ENCODE peak calls at places on chromosome 11, in seven cellular contexts. E, N, R, J, W, Q and X are unnamed samples.

GRCh38 chr11:77882396-77882795 is 61.5 kb downstream of the AAMDC start:
- DNase-seq in E (no peak), N (no peak), R (no peak), J (no peak), W (no peak), Q (no peak), X (no peak)

GRCh38 chr11:14189874-14190273 is 169.1 kb downstream of the RRAS2 start:
- DNase-seq in E (no peak), N (no peak), R (no peak), J (peak), W (no peak), Q (peak), X (peak)

GRCh38 chr11:120236169-120237107 is 3.5 kb upstream of the POU2F3 start:
- DNase-seq in E (no peak), N (no peak), R (no peak), J (no peak), W (peak), Q (no peak), X (no peak)

GRCh38 chr11:120589376-120589775 is 77.8 kb downstream of the GRIK4 start:
- DNase-seq in E (no peak), N (no peak), R (peak), J (no peak), W (no peak), Q (no peak), X (no peak)

GRCh38 chr11:115590254-115590653 is 86.0 kb upstream of the CADM1 start:
- DNase-seq in E (no peak), N (no peak), R (no peak), J (no peak), W (no peak), Q (no peak), X (no peak)

GRCh38 chr11:11843233-11843632 is 1.5 kb downstream of the USP47 start:
- DNase-seq in E (peak), N (no peak), R (no peak), J (no peak), W (no peak), Q (no peak), X (no peak)

GRCh38 chr11:97514446-97514845 is 1124.6 kb downstream of the JRKL start:
- DNase-seq in E (no peak), N (no peak), R (no peak), J (no peak), W (no peak), Q (no peak), X (no peak)

GRCh38 chr11:19372381-19372780 is 131.6 kb upstream of the E2F8 start:
- DNase-seq in E (no peak), N (no peak), R (no peak), J (no peak), W (no peak), Q (no peak), X (no peak)

GRCh38 chr11:11022126-11022730 is 164.4 kb upstream of the ZBED5 start:
- DNase-seq in E (peak), N (no peak), R (no peak), J (no peak), W (peak), Q (no peak), X (no peak)

GRCh38 chr11:71456294-71456693 is 3.3 kb downstream of the NADSYN1 start:
- DNase-seq in E (no peak), N (no peak), R (peak), J (no peak), W (no peak), Q (no peak), X (no peak)

GRCh38 chr11:124768914-124769313 is 6.8 kb upstream of the ESAM start:
- DNase-seq in E (no peak), N (no peak), R (no peak), J (no peak), W (no peak), Q (no peak), X (no peak)
- TF ChIP-seq CTCF in E (no peak), N (no peak), R (no peak), J (no peak), W (no peak), Q (no peak), X (no peak)

DNA sequence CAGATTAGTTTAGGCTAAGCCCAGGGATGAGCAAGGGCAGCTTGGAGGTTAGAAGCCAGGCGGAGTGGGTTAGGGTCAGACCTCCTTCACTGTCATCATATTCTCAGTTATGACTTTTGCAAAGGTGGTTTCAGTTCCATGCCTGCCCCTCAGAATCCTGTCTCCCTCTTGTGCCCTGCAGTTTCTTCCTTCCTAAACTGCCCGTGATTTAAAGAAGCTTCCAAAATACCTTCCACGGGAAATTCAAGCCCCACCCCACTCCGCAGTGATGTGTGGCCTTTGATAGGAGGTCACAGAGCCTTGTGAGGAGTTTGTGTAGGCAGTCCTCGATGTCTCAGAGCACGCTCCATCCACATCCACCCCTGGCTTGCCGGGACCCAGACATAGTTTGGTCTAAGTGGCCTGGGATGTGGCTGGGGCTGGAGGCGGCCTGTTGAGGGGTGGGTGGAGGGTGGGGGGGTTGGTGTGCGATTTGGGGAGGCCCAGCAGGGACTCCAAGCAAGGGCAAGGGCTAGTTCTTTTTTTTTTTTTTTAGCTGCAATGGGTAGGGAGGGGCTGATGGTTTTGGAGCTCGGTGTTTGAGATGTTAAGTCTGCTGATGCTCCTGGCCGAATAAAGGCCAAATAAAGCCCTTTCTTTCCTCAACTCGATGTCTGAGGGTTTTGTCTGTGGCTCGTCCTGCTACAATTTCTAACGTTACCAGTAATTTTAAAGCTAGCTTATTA is 1.6 kb upstream of the IFITM1 start:
- DNase-seq in E (no peak), N (no peak), R (peak), J (no peak), W (no peak), Q (peak), X (no peak)
- H3K4me3 ChIP-seq in E (no peak), N (peak), R (no peak), J (peak), W (no peak), Q (peak), X (no peak)

DNA sequence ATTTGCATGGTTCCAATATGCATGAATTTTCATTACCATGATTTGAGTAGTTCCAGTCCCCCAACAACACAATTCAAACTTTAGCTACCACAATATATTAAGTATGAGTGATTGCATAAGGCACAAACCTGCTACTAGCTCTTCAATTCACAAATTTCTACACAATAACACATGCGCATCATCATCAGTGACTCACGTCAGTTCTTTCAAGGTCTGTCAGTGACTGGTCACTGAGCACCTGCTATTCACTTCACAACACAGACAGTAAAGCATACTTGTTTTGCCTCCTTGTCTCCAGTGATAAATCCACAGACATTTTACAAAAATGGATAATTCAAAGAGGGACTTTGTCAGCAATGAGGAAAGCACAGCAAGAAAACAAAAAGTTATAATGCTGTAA is 435.1 kb upstream of the CCDC90B start:
- DNase-seq in E (no peak), N (no peak), R (no peak), J (no peak), W (peak), Q (no peak), X (no peak)
- H3K27ac ChIP-seq in E (no peak), N (no peak), R (no peak), J (no peak), W (peak), Q (no peak), X (no peak)

GRCh38 chr11:133064152-133064877 is 468.0 kb downstream of the OPCML start:
- DNase-seq in E (peak), N (no peak), R (peak), J (no peak), W (peak), Q (peak), X (peak)
- TF ChIP-seq CTCF in E (no peak), N (peak), R (peak), J (no peak), W (peak), Q (peak), X (peak)

DNA sequence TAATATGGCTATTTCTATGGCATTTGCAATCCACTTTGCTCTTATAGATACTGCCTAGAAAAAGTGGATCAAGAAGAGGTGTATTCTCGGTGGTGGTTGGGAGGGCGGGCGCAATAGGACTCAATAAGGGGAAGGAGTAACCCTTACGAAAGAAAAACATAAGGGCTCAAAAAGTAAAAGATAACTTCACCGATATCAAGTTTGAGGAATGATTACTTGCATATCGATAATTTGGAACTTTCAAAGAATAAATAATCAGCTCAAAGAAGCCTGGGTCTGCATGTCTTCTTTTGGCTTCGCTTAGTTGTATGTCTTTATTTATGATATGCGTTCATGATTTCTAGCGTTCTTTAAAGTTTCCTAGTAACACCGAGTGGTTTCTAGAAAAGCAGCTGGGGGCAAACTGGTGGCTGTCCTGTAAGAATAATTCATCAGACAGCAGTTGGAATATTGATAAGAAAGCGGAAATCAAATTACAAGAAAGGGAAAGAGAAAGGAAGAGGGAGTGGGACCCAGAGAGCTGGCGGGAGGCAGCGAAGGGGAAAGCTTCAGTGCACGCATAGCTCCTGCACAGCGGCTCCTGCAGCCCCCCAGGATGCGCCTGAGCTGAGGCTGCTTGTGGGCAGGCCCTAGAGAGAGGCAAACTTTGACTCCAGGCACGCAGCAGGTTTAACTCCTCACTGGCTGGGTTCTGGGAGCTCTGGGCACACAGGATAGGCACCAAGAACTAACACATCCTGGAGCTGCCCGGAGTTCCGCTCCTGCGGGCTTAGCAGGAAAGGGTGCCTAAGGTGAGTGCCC is 9.1 kb upstream of the FLI1 start:
- DNase-seq in E (no peak), N (no peak), R (peak), J (no peak), W (no peak), Q (no peak), X (no peak)
- H3K4me3 ChIP-seq in E (no peak), N (no peak), R (no peak), J (peak), W (no peak), Q (no peak), X (no peak)

DNA sequence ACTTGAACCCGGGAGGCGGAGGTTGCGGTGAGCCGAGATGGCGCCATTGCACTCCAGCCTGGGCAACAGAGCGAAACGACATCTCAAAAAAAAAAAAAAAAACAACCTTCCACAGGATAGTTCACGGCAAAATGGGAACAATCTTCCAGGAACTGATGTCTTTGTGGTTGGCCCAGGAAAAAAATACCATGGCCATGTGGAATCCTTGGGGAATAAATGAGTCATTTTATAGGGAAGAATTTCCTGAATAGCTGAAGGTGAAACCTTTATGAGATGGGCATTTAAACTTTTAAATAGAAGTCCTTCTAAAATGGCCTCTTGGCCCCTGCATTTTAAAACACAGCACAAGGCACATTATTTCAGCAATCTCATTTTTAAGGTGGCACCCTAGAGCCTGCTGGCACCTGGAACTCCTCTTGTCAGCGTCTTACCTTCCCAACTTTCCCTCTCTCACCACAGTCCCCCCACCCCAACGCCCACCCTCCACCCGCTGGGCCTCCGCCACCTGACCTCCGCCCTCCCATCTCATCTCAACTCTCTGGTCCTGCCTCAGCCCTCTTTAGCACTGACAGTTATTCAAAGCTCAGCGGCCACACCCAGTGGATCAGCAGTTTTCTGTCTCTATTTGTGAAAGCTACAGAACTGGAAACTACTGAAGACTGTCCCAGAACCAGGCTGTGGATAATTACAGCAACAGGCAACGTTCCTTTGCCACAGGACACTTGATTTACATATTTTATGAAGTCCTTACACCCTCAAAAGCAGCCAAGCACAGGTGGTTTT is 43.1 kb downstream of the SCGB1A1 start:
- DNase-seq in E (no peak), N (no peak), R (no peak), J (no peak), W (no peak), Q (no peak), X (no peak)
- H3K27ac ChIP-seq in E (no peak), N (peak), R (no peak), J (no peak), W (no peak), Q (no peak), X (no peak)

GRCh38 chr11:18270102-18270501 is 4.0 kb downstream of the SAA1 start:
- DNase-seq in E (no peak), N (no peak), R (no peak), J (no peak), W (no peak), Q (no peak), X (no peak)
- TF ChIP-seq CTCF in E (no peak), N (no peak), R (no peak), J (no peak), W (no peak), Q (no peak), X (no peak)

GRCh38 chr11:133500936-133501335 is 31.4 kb downstream of the OPCML start:
- DNase-seq in E (no peak), N (no peak), R (no peak), J (no peak), W (no peak), Q (no peak), X (no peak)

GRCh38 chr11:133498969-133499368 is 33.3 kb downstream of the OPCML start:
- DNase-seq in E (no peak), N (no peak), R (no peak), J (no peak), W (no peak), Q (no peak), X (no peak)

GRCh38 chr11:133500435-133500834 is 31.9 kb downstream of the OPCML start:
- DNase-seq in E (no peak), N (no peak), R (no peak), J (no peak), W (no peak), Q (no peak), X (no peak)

GRCh38 chr11:133503776-133504175 is 28.5 kb downstream of the OPCML start:
- DNase-seq in E (no peak), N (no peak), R (no peak), J (no peak), W (no peak), Q (no peak), X (no peak)

GRCh38 chr11:133501643-133502535 is 30.4 kb downstream of the OPCML start:
- DNase-seq in E (no peak), N (no peak), R (no peak), J (no peak), W (no peak), Q (peak), X (no peak)
- H3K4me3 ChIP-seq in E (no peak), N (no peak), R (no peak), J (no peak), W (no peak), Q (no peak), X (no peak)